ENCODE peak calls at places on chromosomes 1 and 21, in four cellular contexts. One of them, this sample, is unnamed.

GRCh38 chr1:17097125-17097524 is 22.1 kb downstream of the PADI2 start:
- DNase-seq in cardiac fibroblast: no peak
- DNase-seq in activated CD8-positive, alpha-beta T cell treated with anti-CD3 and anti-CD28 coated beads for 36 hours: no peak
- DNase-seq in head of caudate nucleus: no peak
- DNase-seq in this sample: no peak

GRCh38 chr1:204563324-204563723 is 47.1 kb downstream of the MDM4 start:
- DNase-seq in activated CD8-positive, alpha-beta T cell treated with anti-CD3 and anti-CD28 coated beads for 36 hours: peak; percentile 47
- DNase-seq in cardiac fibroblast: no peak
- DNase-seq in head of caudate nucleus: no peak
- DNase-seq in this sample: peak; percentile 82

GRCh38 chr1:86082183-86082582 is 74.4 kb downstream of the COL24A1 start:
- DNase-seq in activated CD8-positive, alpha-beta T cell treated with anti-CD3 and anti-CD28 coated beads for 36 hours: no peak
- DNase-seq in head of caudate nucleus: no peak
- DNase-seq in cardiac fibroblast: no peak
- DNase-seq in this sample: no peak

GRCh38 chr1:243595527-243596206 is 254.4 kb downstream of the AKT3 start:
- DNase-seq in cardiac fibroblast: peak; percentile 82
- DNase-seq in activated CD8-positive, alpha-beta T cell treated with anti-CD3 and anti-CD28 coated beads for 36 hours: peak; percentile 39
- DNase-seq in head of caudate nucleus: no peak
- DNase-seq in this sample: no peak

GRCh38 chr1:238558156-238558555 is 667.4 kb upstream of the ZP4 start:
- DNase-seq in activated CD8-positive, alpha-beta T cell treated with anti-CD3 and anti-CD28 coated beads for 36 hours: no peak
- DNase-seq in head of caudate nucleus: no peak
- DNase-seq in cardiac fibroblast: peak; percentile 91
- DNase-seq in this sample: no peak

GRCh38 chr1:236009193-236009592 is 55.7 kb downstream of the NID1 start:
- DNase-seq in head of caudate nucleus: no peak
- DNase-seq in activated CD8-positive, alpha-beta T cell treated with anti-CD3 and anti-CD28 coated beads for 36 hours: no peak
- DNase-seq in cardiac fibroblast: peak; percentile 52
- DNase-seq in this sample: no peak

GRCh38 chr1:214570442-214570841 is 19.0 kb upstream of the PTPN14 start:
- DNase-seq in cardiac fibroblast: peak; percentile 72
- DNase-seq in activated CD8-positive, alpha-beta T cell treated with anti-CD3 and anti-CD28 coated beads for 36 hours: no peak
- DNase-seq in head of caudate nucleus: no peak
- DNase-seq in this sample: no peak

GRCh38 chr1:42992043-42992697 is 33.5 kb upstream of the SLC2A1 start:
- DNase-seq in activated CD8-positive, alpha-beta T cell treated with anti-CD3 and anti-CD28 coated beads for 36 hours: no peak
- DNase-seq in cardiac fibroblast: no peak
- DNase-seq in head of caudate nucleus: no peak
- DNase-seq in this sample: no peak

GRCh38 chr1:14826172-14826636 is 227.7 kb downstream of the KAZN start:
- DNase-seq in cardiac fibroblast: peak; percentile 1
- DNase-seq in activated CD8-positive, alpha-beta T cell treated with anti-CD3 and anti-CD28 coated beads for 36 hours: no peak
- DNase-seq in head of caudate nucleus: no peak
- DNase-seq in this sample: no peak

GRCh38 chr1:180415985-180416633 is 86.3 kb downstream of the ACBD6 start:
- DNase-seq in head of caudate nucleus: no peak
- DNase-seq in cardiac fibroblast: peak; percentile 75
- DNase-seq in activated CD8-positive, alpha-beta T cell treated with anti-CD3 and anti-CD28 coated beads for 36 hours: no peak
- DNase-seq in this sample: peak; percentile 46

GRCh38 chr21:42037943-42038342 is 27.8 kb upstream of the ZBTB21 start:
- DNase-seq in head of caudate nucleus: no peak
- DNase-seq in activated CD8-positive, alpha-beta T cell treated with anti-CD3 and anti-CD28 coated beads for 36 hours: no peak
- DNase-seq in cardiac fibroblast: no peak
- DNase-seq in this sample: no peak

GRCh38 chr21:32143222-32143939 is 135.5 kb downstream of the MIS18A start:
- DNase-seq in cardiac fibroblast: no peak
- DNase-seq in activated CD8-positive, alpha-beta T cell treated with anti-CD3 and anti-CD28 coated beads for 36 hours: no peak
- DNase-seq in head of caudate nucleus: no peak
- DNase-seq in this sample: no peak

GRCh38 chr1:205237526-205238484 is 10.1 kb downstream of the TMCC2 start:
- DNase-seq in activated CD8-positive, alpha-beta T cell treated with anti-CD3 and anti-CD28 coated beads for 36 hours: peak; percentile 75
- DNase-seq in head of caudate nucleus: peak; percentile 72
- DNase-seq in cardiac fibroblast: no peak
- DNase-seq in this sample: no peak

GRCh38 chr1:187409341-187409740 is 580.6 kb downstream of the PLA2G4A start:
- DNase-seq in head of caudate nucleus: no peak
- DNase-seq in cardiac fibroblast: no peak
- DNase-seq in activated CD8-positive, alpha-beta T cell treated with anti-CD3 and anti-CD28 coated beads for 36 hours: no peak
- DNase-seq in this sample: no peak

GRCh38 chr1:48572632-48573258 is 100.7 kb upstream of the SPATA6 start:
- DNase-seq in activated CD8-positive, alpha-beta T cell treated with anti-CD3 and anti-CD28 coated beads for 36 hours: peak; percentile 49
- DNase-seq in head of caudate nucleus: peak; percentile 89
- DNase-seq in cardiac fibroblast: peak; percentile 23
- DNase-seq in this sample: peak; percentile 39

GRCh38 chr1:1110561-1110971 is 5.3 kb downstream of the C1orf159 start:
- DNase-seq in head of caudate nucleus: peak; percentile 70
- DNase-seq in activated CD8-positive, alpha-beta T cell treated with anti-CD3 and anti-CD28 coated beads for 36 hours: no peak
- DNase-seq in cardiac fibroblast: no peak
- DNase-seq in this sample: no peak

GRCh38 chr1:178576841-178577240 is 63.9 kb downstream of the TEX35 start:
- DNase-seq in activated CD8-positive, alpha-beta T cell treated with anti-CD3 and anti-CD28 coated beads for 36 hours: no peak
- DNase-seq in cardiac fibroblast: no peak
- DNase-seq in head of caudate nucleus: no peak
- DNase-seq in this sample: no peak

GRCh38 chr1:59992040-59992820 is 65.7 kb upstream of the CYP2J2 start:
- DNase-seq in cardiac fibroblast: no peak
- DNase-seq in head of caudate nucleus: no peak
- DNase-seq in activated CD8-positive, alpha-beta T cell treated with anti-CD3 and anti-CD28 coated beads for 36 hours: no peak
- DNase-seq in this sample: no peak

This sample was measured in Jurkat, Clone E6-1.